ENCODE peak calls at places on chromosome 16, in seven cellular contexts. O is adrenal gland, C is tibial artery, I is cardiac muscle cell, B is brain microvascular endothelial cell, W is neural progenitor cell, X is AG04450. V is an unnamed sample. For H3K27me3, the result is how much of the 10 kb centered on the place peaks cover.

GRCh38 chr16:31305219-31305618 is 45.4 kb downstream of the ITGAM start:
- DNase-seq in X (no peak), W (no peak), I (no peak), O (no peak), B (no peak), C (no peak), V (no peak)

GRCh38 chr16:2470603-2471015 is 488 bp upstream of the NTN3 start:
- DNase-seq in O (no peak), I (no peak), C (no peak), X (no peak), B (no peak), W (no peak), V (no peak)

GRCh38 chr16:73163238-73163795 is 115.4 kb upstream of the ZFHX3 start:
- DNase-seq in C (no peak), B (no peak), O (no peak), W (no peak), X (no peak), I (peak), V (no peak)

GRCh38 chr16:9868606-9869149 is 313.6 kb downstream of the GRIN2A start:
- DNase-seq in W (no peak), X (no peak), B (no peak), C (no peak), I (no peak), O (no peak), V (no peak)

GRCh38 chr16:64452446-64452845 is 669.4 kb downstream of the CDH11 start:
- DNase-seq in I (no peak), W (no peak), B (no peak), C (no peak), O (no peak), X (no peak), V (no peak)

GRCh38 chr16:68991075-68991474 is 114.4 kb upstream of the HAS3 start:
- DNase-seq in C (no peak), X (no peak), O (no peak), I (no peak), W (no peak), B (no peak), V (no peak)

GRCh38 chr16:11676799-11677198 is 8.5 kb downstream of the SNN start:
- DNase-seq in B (no peak), W (no peak), I (no peak), O (no peak), C (no peak), X (no peak), V (no peak)

GRCh38 chr16:68517606-68518161 is 21.4 kb upstream of the ZFP90 start:
- DNase-seq in I (no peak), X (no peak), C (no peak), O (no peak), B (no peak), W (no peak), V (no peak)

GRCh38 chr16:66580605-66581209 is 1.4 kb downstream of the CMTM2 start:
- DNase-seq in X (peak), I (peak), C (no peak), B (peak), O (no peak), W (peak), V (no peak)

GRCh38 chr16:3045758-3046505 is 429 bp upstream of the MMP25 start:
- DNase-seq in O (no peak), C (no peak), B (no peak), X (no peak), I (peak), W (peak), V (no peak)

GRCh38 chr16:71722801-71723536 is 1.5 kb downstream of the PHLPP2 start:
- DNase-seq in B (peak), I (peak), C (peak), O (peak), X (no peak), W (peak), V (peak)

GRCh38 chr16:85090873-85091521 is 21.3 kb downstream of the CIBAR2 start:
- DNase-seq in X (no peak), W (no peak), O (peak), I (peak), B (no peak), C (no peak), V (no peak)

GRCh38 chr16:86202267-86202666 is 303.3 kb downstream of the IRF8 start:
- DNase-seq in B (no peak), O (no peak), I (no peak), W (no peak), C (no peak), X (no peak), V (no peak)

GRCh38 chr16:86201746-86202145 is 302.8 kb downstream of the IRF8 start:
- DNase-seq in C (no peak), W (no peak), X (no peak), O (no peak), I (no peak), B (no peak), V (no peak)

GRCh38 chr16:86200722-86201121 is 301.8 kb downstream of the IRF8 start:
- DNase-seq in I (no peak), W (no peak), B (no peak), X (no peak), O (no peak), C (no peak), V (no peak)

GRCh38 chr16:86203557-86204275 is 304.8 kb downstream of the IRF8 start:
- DNase-seq in X (no peak), I (no peak), B (no peak), C (no peak), O (no peak), W (no peak), V (no peak)

GRCh38 chr16:86202760-86203426 is 303.9 kb downstream of the IRF8 start:
- DNase-seq in C (no peak), B (no peak), W (no peak), I (no peak), O (no peak), X (no peak), V (no peak)
- H3K27me3 ChIP-seq in C (under half), B (under half), W (under half), I (under half), O (under half), X (under half), V (under half)

GRCh38 chr16:1103649-1104005 is 7.6 kb upstream of the C1QTNF8 start:
- DNase-seq in B (no peak), X (no peak), I (no peak), C (no peak), W (no peak), O (no peak), V (no peak)
- H3K27me3 ChIP-seq in B (under half), X (under half), I (under half), C (under half), W (under half), O (under half), V (half or more)

GRCh38 chr16:20084624-20085226 is 11.0 kb upstream of the GPR139 start:
- DNase-seq in W (no peak), B (no peak), X (no peak), C (no peak), O (no peak), I (no peak), V (no peak)

GRCh38 chr16:20094157-20094556 is 20.5 kb upstream of the GPR139 start:
- DNase-seq in B (no peak), O (no peak), W (no peak), X (no peak), I (no peak), C (no peak), V (no peak)

DNA sequence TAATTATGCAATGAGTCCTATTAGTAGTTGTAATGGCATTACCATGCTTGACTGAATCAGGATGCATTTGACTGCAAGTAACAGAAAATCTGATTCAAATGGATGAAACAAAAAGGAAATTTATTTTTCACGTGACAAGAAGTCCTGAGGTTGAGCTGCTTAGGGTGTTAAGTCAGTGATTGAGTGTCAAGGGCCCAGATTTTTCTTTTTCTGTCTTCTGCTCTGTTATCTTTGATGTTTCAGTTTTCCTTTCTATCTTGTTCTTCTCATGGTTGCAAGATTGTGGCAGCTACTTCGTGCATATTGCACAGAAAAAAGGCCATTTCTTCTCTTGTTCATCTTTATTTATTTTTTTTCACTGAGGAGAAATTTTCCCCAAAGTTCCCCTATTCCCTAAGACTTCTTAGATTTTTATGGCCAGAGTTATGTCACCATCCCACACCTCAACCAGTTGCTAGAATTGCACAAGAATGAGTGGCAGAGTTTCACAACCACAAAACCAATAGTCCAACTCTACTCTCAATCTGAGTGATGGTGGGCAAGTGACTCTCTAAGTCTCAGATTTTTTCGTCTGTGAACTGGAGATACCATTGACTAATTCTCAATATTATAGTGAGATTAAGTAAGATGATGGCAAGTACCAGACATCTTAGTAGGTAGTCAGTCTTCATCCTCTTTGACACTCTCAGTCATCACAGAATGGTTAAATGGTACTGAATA is 15.7 kb upstream of the GPR139 start:
- DNase-seq in W (no peak), X (no peak), C (no peak), O (no peak), I (no peak), B (no peak), V (no peak)
- H3K27me3 ChIP-seq in W (under half), X (under half), C (under half), O (under half), I (under half), B (under half), V (half or more)

DNA sequence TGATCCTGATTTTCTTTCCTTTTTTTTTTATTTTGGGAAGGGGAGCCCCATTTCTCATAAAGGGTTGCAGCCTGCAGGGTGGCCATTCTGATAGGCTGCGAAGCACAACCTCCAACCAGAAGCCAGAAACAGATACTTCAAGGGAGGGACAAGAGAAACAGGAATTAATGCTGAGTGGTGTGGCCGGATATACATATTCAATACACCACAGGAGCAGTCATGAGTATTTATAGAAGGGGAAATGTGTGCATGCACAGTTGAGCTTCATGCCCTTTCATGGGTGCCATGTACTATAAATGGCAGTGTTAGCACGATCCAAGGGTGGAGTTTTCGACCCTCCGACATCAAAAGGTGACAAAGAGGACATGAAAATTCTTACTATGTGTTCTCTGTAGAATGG is 320.8 kb downstream of the CBLN1 start:
- DNase-seq in W (no peak), B (no peak), X (no peak), O (no peak), C (no peak), I (no peak), V (no peak)
- H3K27me3 ChIP-seq in W (under half), B (under half), X (under half), O (under half), C (under half), I (under half), V (under half)

DNA sequence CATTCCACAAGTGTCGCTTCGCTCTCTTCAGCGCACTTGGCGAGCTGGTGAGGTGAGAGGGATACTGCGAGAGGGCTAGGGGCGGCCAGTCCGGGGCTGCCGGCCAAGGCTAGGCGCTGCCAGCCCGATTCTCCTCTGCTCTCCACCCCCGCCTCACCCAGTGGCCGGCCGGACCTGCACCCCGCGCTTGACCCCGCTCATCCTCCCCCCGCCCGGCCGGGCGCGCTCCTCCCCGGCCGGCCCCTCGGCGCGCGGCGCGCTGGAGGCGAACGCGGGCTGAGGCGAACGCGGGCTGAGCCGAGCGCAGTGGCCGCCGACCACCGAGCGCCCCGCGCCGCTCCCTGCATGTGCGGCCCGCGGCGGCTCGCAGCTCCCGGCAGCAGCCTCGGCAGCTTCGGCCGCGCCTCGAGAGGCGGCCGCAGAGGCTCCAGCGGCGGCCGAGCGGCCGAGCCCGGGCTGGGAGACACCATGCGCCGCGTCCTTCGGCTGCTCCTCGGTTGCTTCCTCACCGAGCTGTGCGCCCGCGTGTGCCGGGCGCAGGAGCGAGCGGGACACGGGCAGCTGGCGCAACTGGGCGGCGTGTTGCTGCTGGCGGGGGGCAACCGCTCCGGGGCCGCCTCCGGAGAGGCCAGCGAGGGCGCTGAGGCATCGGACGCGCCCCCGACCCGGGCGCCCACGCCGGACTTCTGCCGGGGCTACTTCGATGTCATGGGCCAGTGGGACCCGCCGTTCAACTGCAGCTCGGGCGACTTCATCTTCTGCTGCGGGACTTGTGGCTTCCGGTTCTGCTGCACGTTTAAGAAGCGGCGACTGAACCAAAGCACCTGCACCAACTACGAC is at the start of gene SHISA9:
- DNase-seq in I (no peak), X (no peak), B (no peak), W (peak), C (no peak), O (no peak), V (no peak)
- H3K27me3 ChIP-seq in I (half or more), X (under half), B (half or more), W (under half), C (under half), O (under half), V (half or more)

DNA sequence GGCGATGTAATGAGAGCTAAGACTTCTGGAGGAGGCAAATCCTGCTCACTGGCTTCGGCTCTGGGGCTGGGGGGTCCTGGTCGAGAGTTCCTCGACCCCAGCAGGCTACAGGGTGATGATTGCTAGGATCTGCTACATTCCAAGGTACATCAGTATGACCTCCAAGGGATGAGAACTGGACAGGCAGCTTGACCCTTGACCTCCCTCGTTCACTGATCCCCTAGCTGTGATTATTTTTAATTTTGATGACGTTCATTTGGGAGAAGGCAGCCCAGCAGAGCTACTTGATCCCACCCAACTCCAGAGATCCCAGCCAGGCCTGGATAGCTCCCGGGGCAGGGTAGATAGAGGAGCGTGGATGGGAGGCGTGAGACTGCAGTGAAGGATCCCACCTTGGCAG is 242.3 kb downstream of the MAF start:
- DNase-seq in X (no peak), W (no peak), I (no peak), O (no peak), C (no peak), B (no peak), V (peak)
- H3K27me3 ChIP-seq in X (under half), W (under half), I (under half), O (under half), C (under half), B (under half), V (under half)

GRCh38 chr16:89054261-89054661 is 39.4 kb upstream of the ACSF3 start:
- DNase-seq in W (peak), C (no peak), O (no peak), X (no peak), B (no peak), I (no peak), V (no peak)

GRCh38 chr16:89054714-89055113 is 38.9 kb upstream of the ACSF3 start:
- DNase-seq in I (no peak), B (no peak), W (no peak), X (no peak), C (no peak), O (no peak), V (no peak)

GRCh38 chr16:89055894-89056555 is 37.6 kb upstream of the ACSF3 start:
- DNase-seq in O (no peak), W (no peak), C (no peak), B (no peak), I (no peak), X (no peak), V (no peak)

GRCh38 chr16:89056592-89056991 is 37.1 kb upstream of the ACSF3 start:
- DNase-seq in C (no peak), I (no peak), W (no peak), O (no peak), B (no peak), X (no peak), V (no peak)

DNA sequence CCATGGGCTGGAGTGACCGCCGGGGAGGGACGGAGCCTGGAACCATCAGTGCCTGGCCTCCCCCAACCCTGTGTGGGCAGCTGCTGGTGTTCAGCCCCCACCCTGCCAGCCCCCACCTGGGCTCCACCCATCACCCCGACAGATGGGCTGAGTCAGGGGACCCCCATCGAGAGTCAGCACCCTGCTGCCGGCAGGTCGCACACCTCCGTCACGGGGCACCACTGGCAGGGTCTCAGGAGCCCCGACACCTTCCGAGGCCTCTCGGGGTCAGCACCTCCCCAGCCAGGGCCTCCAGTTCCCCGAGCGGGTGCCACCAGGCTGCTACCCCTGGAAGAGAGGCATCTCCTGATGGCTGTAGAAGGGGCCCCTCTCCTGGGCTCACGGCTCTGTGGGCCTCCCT is 38.3 kb upstream of the ACSF3 start:
- DNase-seq in X (no peak), W (no peak), I (no peak), O (no peak), C (no peak), B (no peak), V (no peak)
- H3K27me3 ChIP-seq in X (under half), W (under half), I (under half), O (under half), C (under half), B (under half), V (half or more)